ENCODE peak calls at places on chromosomes 6 and 20, in nine cellular contexts. U is heart left ventricle; X is left cardiac atrium; Z is fibroblast of lung; F is WTC11; P is activated naive CD4-positive, alpha-beta T cell treated with anti-CD3 and anti-CD28 coated beads for 36 hours; W is AG04450; L is stimulated activated CD8-positive, alpha-beta memory T cell treated with anti-CD3 and anti-CD28 coated beads, Interleukin-15, amount 100 ng/mL, for 24 hours; K is stimulated activated CD4-positive, alpha-beta T cell treated with anti-CD3 and anti-CD28 coated beads, Interleukin-2, amount 100 ng/mL, for 48 hours. B is an unnamed sample.

GRCh38 chr6:142944126-142945066 is 580 bp downstream of the HIVEP2 start:
- DNase-seq in U (peak), X (peak), Z (peak), F (peak), P (peak), W (peak), L (peak), K (peak), B (peak)

GRCh38 chr6:22036267-22036666 is 260.6 kb downstream of the PRL start:
- DNase-seq in U (no peak), X (no peak), Z (peak), F (peak), P (peak), W (no peak), L (no peak), K (no peak), B (peak)

GRCh38 chr6:79984261-79984660 is 20.2 kb upstream of the TTK start:
- DNase-seq in U (no peak), X (no peak), Z (peak), F (no peak), P (peak), W (no peak), L (no peak), K (no peak), B (no peak)

GRCh38 chr6:1608976-1609661 is 596 bp upstream of the FOXC1 start:
- DNase-seq in U (no peak), X (no peak), Z (no peak), F (no peak), P (no peak), W (no peak), L (no peak), K (no peak), B (no peak)

GRCh38 chr6:159094444-159095252 is 49.9 kb upstream of the TAGAP start:
- DNase-seq in U (no peak), X (no peak), Z (no peak), F (no peak), P (peak), W (no peak), L (no peak), K (peak), B (no peak)

GRCh38 chr6:24539416-24539815 is 44.6 kb downstream of the ALDH5A1 start:
- DNase-seq in U (no peak), X (no peak), Z (no peak), F (no peak), P (no peak), W (no peak), L (no peak), K (no peak), B (no peak)

GRCh38 chr20:6485376-6485775 is 282.1 kb upstream of the BMP2 start:
- DNase-seq in U (no peak), X (no peak), Z (no peak), F (no peak), P (no peak), W (no peak), L (no peak), K (no peak), B (no peak)

GRCh38 chr6:82363368-82364086 is at the start of gene TPBG:
- DNase-seq in U (peak), X (peak), Z (peak), F (peak), P (peak), W (peak), L (no peak), K (no peak), B (peak)

GRCh38 chr6:150194200-150194599 is 51.4 kb downstream of the PPP1R14C start:
- DNase-seq in U (no peak), X (no peak), Z (no peak), F (no peak), P (no peak), W (no peak), L (no peak), K (no peak), B (no peak)

GRCh38 chr6:21634582-21634981 is 41.0 kb downstream of the SOX4 start:
- DNase-seq in U (no peak), X (no peak), Z (peak), F (no peak), P (no peak), W (peak), L (no peak), K (no peak), B (no peak)

GRCh38 chr20:7313047-7313446 is 545.6 kb downstream of the BMP2 start:
- DNase-seq in U (no peak), X (no peak), Z (no peak), F (no peak), P (no peak), W (no peak), L (no peak), K (no peak), B (no peak)

GRCh38 chr20:278607-279571 is 11.7 kb downstream of the C20orf96 start:
- DNase-seq in U (peak), X (peak), Z (no peak), F (peak), P (no peak), W (no peak), L (no peak), K (no peak), B (peak)

GRCh38 chr20:24148372-24148771 is 159.8 kb upstream of the GGTLC1 start:
- DNase-seq in U (no peak), X (no peak), Z (peak), F (no peak), P (no peak), W (no peak), L (no peak), K (no peak), B (no peak)

GRCh38 chr20:3781153-3781910 is at the start of gene SPEF1:
- DNase-seq in U (peak), X (peak), Z (peak), F (peak), P (peak), W (peak), L (no peak), K (no peak), B (peak)

GRCh38 chr20:50574108-50574507 is 63.9 kb downstream of the PTPN1 start:
- DNase-seq in U (no peak), X (no peak), Z (no peak), F (no peak), P (no peak), W (no peak), L (no peak), K (no peak), B (no peak)

GRCh38 chr6:140436023-140436811 is 1061.8 kb upstream of the CITED2 start:
- DNase-seq in U (no peak), X (no peak), Z (peak), F (peak), P (no peak), W (peak), L (no peak), K (no peak), B (no peak)

GRCh38 chr20:54172856-54173652 is 732 bp downstream of the CYP24A1 start:
- DNase-seq in U (no peak), X (no peak), Z (peak), F (peak), P (no peak), W (no peak), L (no peak), K (no peak), B (peak)

GRCh38 chr6:109706513-109706912 is 15.4 kb downstream of the FIG4 start:
- DNase-seq in U (no peak), X (no peak), Z (no peak), F (no peak), P (no peak), W (no peak), L (no peak), K (no peak), B (no peak)

GRCh38 chr6:104855507-104855906 is 4.2 kb downstream of the HACE1 start:
- DNase-seq in U (no peak), X (no peak), Z (peak), F (no peak), P (no peak), W (no peak), L (no peak), K (no peak), B (no peak)

GRCh38 chr6:75044846-75045245 is 161.0 kb downstream of the COL12A1 start:
- DNase-seq in U (no peak), X (no peak), Z (peak), F (no peak), P (no peak), W (no peak), L (no peak), K (no peak), B (no peak)

GRCh38 chr20:37573626-37574198 is 46.0 kb upstream of the BLCAP start:
- DNase-seq in U (no peak), X (no peak), Z (no peak), F (no peak), P (no peak), W (no peak), L (no peak), K (no peak), B (no peak)

GRCh38 chr6:110180228-110181008 is at the start of gene CDC40:
- DNase-seq in U (peak), X (peak), Z (no peak), F (peak), P (peak), W (no peak), L (peak), K (peak), B (peak)

B was measured in upper lobe of left lung.